ENCODE peak calls at places on chromosomes 1 and 21, in nine cellular contexts. Q is occipital lobe; M is activated CD4-positive, alpha-beta T cell treated with anti-CD3 and anti-CD28 coated beads for 36 hours; S is NCI-H2171 treated with DMSO at 0.1 percent for 48 hours; E is fibroblast of lung; O is stimulated activated CD4-positive, alpha-beta T cell treated with anti-CD3 and anti-CD28 coated beads, Interleukin-4, amount 100 ng/mL, for 48 hours; Y is A172; U is activated T-cell treated with anti-CD3 and anti-CD28 coated beads for 1 hour; B is epithelial cell of proximal tubule. X is an unnamed sample.

GRCh38 chr1:246798606-246799496 is 74.6 kb downstream of the SCCPDH start:
- DNase-seq in Q (no peak), M (no peak), S (no peak), E (no peak), O (no peak), Y (no peak), U (no peak), B (no peak), X (no peak)

GRCh38 chr21:36861595-36861883 is 104.9 kb downstream of the HLCS start:
- DNase-seq in Q (no peak), M (no peak), S (no peak), E (no peak), O (no peak), Y (peak; percentile 19), U (no peak), B (no peak), X (no peak)

GRCh38 chr1:226985839-226986463 is 45.9 kb downstream of the COQ8A start:
- DNase-seq in Q (no peak), M (no peak), S (no peak), E (no peak), O (no peak), Y (no peak), U (no peak), B (no peak), X (no peak)

GRCh38 chr1:6614019-6614952 is 755 bp downstream of the PHF13 start:
- DNase-seq in Q (no peak), M (peak; percentile 75), S (no peak), E (no peak), O (peak; percentile 43), Y (no peak), U (no peak), B (no peak), X (no peak)

GRCh38 chr1:173742203-173742886 is 27.6 kb downstream of the KLHL20 start:
- DNase-seq in Q (no peak), M (no peak), S (no peak), E (no peak), O (no peak), Y (no peak), U (no peak), B (no peak), X (no peak)

GRCh38 chr1:8463144-8463927 is 145.4 kb downstream of the SLC45A1 start:
- DNase-seq in Q (no peak), M (peak; percentile 22), S (peak; percentile 66), E (peak; percentile 88), O (no peak), Y (no peak), U (no peak), B (no peak), X (no peak)

GRCh38 chr1:204343850-204344249 is 15.9 kb downstream of the PLEKHA6 start:
- DNase-seq in Q (no peak), M (no peak), S (peak; percentile 22), E (no peak), O (no peak), Y (no peak), U (no peak), B (no peak), X (no peak)

GRCh38 chr1:161816201-161816600 is 50.1 kb downstream of the ATF6 start:
- DNase-seq in Q (no peak), M (no peak), S (peak; percentile 12), E (peak; percentile 70), O (no peak), Y (no peak), U (no peak), B (no peak), X (no peak)

GRCh38 chr21:45982758-45983731 is 1.5 kb downstream of the COL6A1 start:
- DNase-seq in Q (no peak), M (peak; percentile 15), S (no peak), E (no peak), O (no peak), Y (no peak), U (no peak), B (no peak), X (no peak)

GRCh38 chr1:207404849-207405525 is 49.1 kb upstream of the CR2 start:
- DNase-seq in Q (no peak), M (no peak), S (peak; percentile 73), E (peak; percentile 85), O (no peak), Y (peak; percentile 76), U (no peak), B (peak; percentile 47), X (peak; percentile 31)

GRCh38 chr1:14941865-14942264 is 211.7 kb upstream of the TMEM51 start:
- DNase-seq in Q (no peak), M (no peak), S (no peak), E (no peak), O (no peak), Y (no peak), U (no peak), B (no peak), X (no peak)

GRCh38 chr1:197637406-197637805 is 137.9 kb downstream of the DENND1B start:
- DNase-seq in Q (no peak), M (no peak), S (no peak), E (no peak), O (no peak), Y (no peak), U (no peak), B (no peak), X (no peak)

GRCh38 chr1:183989078-183989577 is 48.4 kb downstream of the COLGALT2 start:
- DNase-seq in Q (peak; percentile 48), M (peak; percentile 66), S (no peak), E (peak; percentile 43), O (peak; percentile 34), Y (peak; percentile 69), U (no peak), B (peak; percentile 74), X (peak; percentile 80)

GRCh38 chr21:34947122-34947534 is 102.0 kb downstream of the RUNX1 start:
- DNase-seq in Q (no peak), M (no peak), S (no peak), E (peak; percentile 39), O (no peak), Y (no peak), U (no peak), B (no peak), X (no peak)

GRCh38 chr1:181985981-181986906 is 75.3 kb downstream of the ZNF648 start:
- DNase-seq in Q (peak; percentile 17), M (no peak), S (no peak), E (no peak), O (no peak), Y (no peak), U (no peak), B (no peak), X (no peak)

GRCh38 chr1:107499139-107499744 is 358.4 kb downstream of the NTNG1 start:
- DNase-seq in Q (no peak), M (no peak), S (peak; percentile 21), E (no peak), O (no peak), Y (no peak), U (no peak), B (no peak), X (no peak)

GRCh38 chr1:66924756-66925557 is at the start of the genes DNAI4 and MIER1:
- DNase-seq in Q (peak; percentile 95), M (peak; percentile 99), S (peak; percentile 98), E (peak; percentile 99), O (peak; percentile 97), Y (peak; percentile 96), U (peak; percentile 92), B (peak; percentile 76), X (peak; percentile 89)

GRCh38 chr1:12048376-12048775 is 14.7 kb upstream of the TNFRSF8 start:
- DNase-seq in Q (no peak), M (no peak), S (no peak), E (no peak), O (no peak), Y (no peak), U (no peak), B (no peak), X (no peak)

GRCh38 chr1:21077085-21077484 is 99.6 kb downstream of the EIF4G3 start:
- DNase-seq in Q (no peak), M (no peak), S (no peak), E (peak; percentile 46), O (no peak), Y (no peak), U (no peak), B (no peak), X (no peak)

GRCh38 chr1:44684525-44684924 is 10.0 kb downstream of the ARMH1 start:
- DNase-seq in Q (no peak), M (peak; percentile 11), S (no peak), E (no peak), O (no peak), Y (no peak), U (no peak), B (no peak), X (no peak)